ENCODE peak calls at places on chromosomes 6 and 20, in ten cellular contexts. D is H1; T is left ventricle myocardium inferior; Q is tibial artery; J is AG09309; V is AG10803; A is skeletal muscle cell; R is heart left ventricle; U is CD8-positive, alpha-beta memory T cell; B is fibroblast of mammary gland. S is an unnamed sample.

GRCh38 chr6:163248051-163248450 is 166.5 kb upstream of the QKI start:
- DNase-seq in D (no peak), T (no peak), Q (no peak), J (no peak), V (no peak), A (no peak), R (no peak), U (no peak), B (no peak), S (no peak)

GRCh38 chr6:63597142-63598000 is 25.1 kb downstream of the LOC128125822 start:
- DNase-seq in D (no peak), T (no peak), Q (no peak), J (no peak), V (no peak), A (no peak), R (no peak), U (no peak), B (no peak), S (no peak)

GRCh38 chr6:55678330-55679224 is 99.6 kb upstream of the HMGCLL1 start:
- DNase-seq in D (no peak), T (no peak), Q (no peak), J (no peak), V (no peak), A (no peak), R (no peak), U (no peak), B (no peak), S (no peak)

GRCh38 chr6:26476893-26477292 is 19.1 kb downstream of the BTN2A1 start:
- DNase-seq in D (no peak), T (no peak), Q (no peak), J (no peak), V (no peak), A (no peak), R (no peak), U (no peak), B (no peak), S (no peak)

GRCh38 chr6:56992053-56992452 is 37.1 kb downstream of the BEND6 start:
- DNase-seq in D (no peak), T (no peak), Q (no peak), J (no peak), V (no peak), A (no peak), R (no peak), U (no peak), B (no peak), S (no peak)

GRCh38 chr6:1736346-1737105 is 126.8 kb downstream of the FOXC1 start:
- DNase-seq in D (no peak), T (no peak), Q (no peak), J (no peak), V (no peak), A (no peak), R (no peak), U (no peak), B (no peak), S (no peak)

GRCh38 chr6:2209226-2209809 is 36.1 kb downstream of the GMDS start:
- DNase-seq in D (peak), T (no peak), Q (no peak), J (no peak), V (no peak), A (no peak), R (no peak), U (peak), B (peak), S (peak)

GRCh38 chr6:43009124-43009523 is 4.6 kb downstream of the MEA1 start:
- DNase-seq in D (no peak), T (peak), Q (no peak), J (no peak), V (peak), A (no peak), R (peak), U (no peak), B (peak), S (no peak)

GRCh38 chr6:102356170-102356569 is 962.7 kb downstream of the GRIK2 start:
- DNase-seq in D (no peak), T (no peak), Q (peak), J (no peak), V (no peak), A (no peak), R (no peak), U (no peak), B (no peak), S (no peak)

GRCh38 chr6:25062070-25062811 is 126.5 kb upstream of the RIPOR2 start:
- DNase-seq in D (no peak), T (no peak), Q (no peak), J (no peak), V (peak), A (no peak), R (no peak), U (no peak), B (peak), S (no peak)

GRCh38 chr6:1088441-1089001 is 223.4 kb upstream of the FOXQ1 start:
- DNase-seq in D (no peak), T (no peak), Q (no peak), J (no peak), V (no peak), A (no peak), R (no peak), U (no peak), B (no peak), S (no peak)

GRCh38 chr6:26457407-26457795 is 354 bp upstream of the BTN2A1 start:
- DNase-seq in D (no peak), T (peak), Q (peak), J (no peak), V (no peak), A (no peak), R (peak), U (no peak), B (no peak), S (no peak)

GRCh38 chr20:47740225-47741184 is 44.8 kb downstream of the SULF2 start:
- DNase-seq in D (no peak), T (peak), Q (no peak), J (no peak), V (no peak), A (no peak), R (peak), U (no peak), B (no peak), S (no peak)

GRCh38 chr20:35698298-35699126 is 640 bp downstream of the NFS1 start:
- DNase-seq in D (no peak), T (no peak), Q (no peak), J (no peak), V (no peak), A (no peak), R (no peak), U (peak), B (no peak), S (no peak)

GRCh38 chr6:170238741-170239565 is 51.9 kb downstream of the DLL1 start:
- DNase-seq in D (no peak), T (no peak), Q (no peak), J (no peak), V (no peak), A (no peak), R (no peak), U (peak), B (no peak), S (no peak)

GRCh38 chr6:56719310-56719709 is 76.6 kb upstream of the DST start:
- DNase-seq in D (no peak), T (no peak), Q (no peak), J (no peak), V (no peak), A (no peak), R (no peak), U (no peak), B (peak), S (no peak)

GRCh38 chr20:58965270-58966064 is 15.6 kb upstream of the NELFCD start:
- DNase-seq in D (no peak), T (no peak), Q (no peak), J (no peak), V (no peak), A (no peak), R (no peak), U (no peak), B (no peak), S (no peak)

GRCh38 chr6:7629321-7629720 is 39.3 kb downstream of the SNRNP48 start:
- DNase-seq in D (no peak), T (no peak), Q (no peak), J (no peak), V (peak), A (no peak), R (no peak), U (no peak), B (peak), S (no peak)

GRCh38 chr6:16999486-17000436 is 102.1 kb upstream of the STMND1 start:
- DNase-seq in D (no peak), T (no peak), Q (no peak), J (peak), V (peak), A (peak), R (no peak), U (no peak), B (peak), S (no peak)

GRCh38 chr6:156948807-156949206 is 171.6 kb downstream of the ARID1B start:
- DNase-seq in D (no peak), T (no peak), Q (no peak), J (peak), V (peak), A (no peak), R (no peak), U (no peak), B (peak), S (no peak)

GRCh38 chr20:59743767-59744485 is 139.6 kb downstream of the PHACTR3 start:
- DNase-seq in D (no peak), T (no peak), Q (no peak), J (no peak), V (peak), A (no peak), R (no peak), U (no peak), B (no peak), S (no peak)

GRCh38 chr20:13468166-13468565 is 170.6 kb downstream of the TASP1 start:
- DNase-seq in D (no peak), T (no peak), Q (no peak), J (no peak), V (no peak), A (no peak), R (no peak), U (no peak), B (no peak), S (no peak)

GRCh38 chr6:46849361-46849690 is 56.1 kb downstream of the MEP1A start:
- DNase-seq in D (no peak), T (no peak), Q (no peak), J (no peak), V (no peak), A (no peak), R (no peak), U (no peak), B (no peak), S (no peak)

GRCh38 chr6:46845126-46845525 is 51.9 kb downstream of the MEP1A start:
- DNase-seq in D (no peak), T (no peak), Q (no peak), J (no peak), V (no peak), A (no peak), R (no peak), U (no peak), B (no peak), S (no peak)

GRCh38 chr6:46850781-46851180 is 57.6 kb downstream of the MEP1A start:
- DNase-seq in D (no peak), T (no peak), Q (no peak), J (no peak), V (peak), A (no peak), R (no peak), U (no peak), B (peak), S (no peak)

DNA sequence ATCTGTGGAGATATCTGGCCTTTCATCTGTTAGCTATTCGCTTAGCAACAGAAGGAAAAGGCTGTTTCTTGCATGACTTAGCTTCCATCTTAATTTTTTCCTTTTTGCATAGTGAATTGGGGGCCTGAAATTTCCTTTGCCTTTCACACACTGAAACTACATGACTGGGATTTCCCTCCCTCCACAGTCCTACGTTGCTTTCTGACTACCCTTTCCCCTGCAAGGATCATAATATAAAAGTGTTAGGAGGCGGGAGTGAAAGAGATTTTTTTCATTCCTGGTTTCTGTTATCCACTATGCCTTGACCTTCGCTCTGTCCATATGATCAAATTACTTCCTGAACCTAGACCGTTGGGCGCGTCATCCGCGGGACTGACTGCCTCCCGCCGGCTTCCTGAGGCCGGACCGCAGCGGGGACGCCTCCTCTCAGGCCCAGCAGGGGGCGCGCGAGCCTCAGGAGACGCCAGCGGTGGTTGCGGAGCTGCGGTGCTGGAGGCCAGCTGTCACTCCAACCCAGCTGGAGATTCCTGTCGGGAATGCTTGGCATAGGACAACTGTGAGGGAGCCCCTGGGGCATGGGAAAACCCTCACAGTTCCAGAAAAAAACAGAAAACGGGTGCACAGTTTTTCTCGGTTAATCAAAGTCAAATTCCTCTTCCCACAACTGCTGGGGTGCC is 55.6 kb downstream of the MEP1A start:
- DNase-seq in D (peak), T (peak), Q (peak), J (peak), V (peak), A (peak), R (peak), U (peak), B (peak), S (peak)
- H3K4me3 ChIP-seq in D (no peak), T (peak), Q (no peak), J (no peak), V (no peak), A (no peak), R (no peak), U (no peak), B (no peak), S (no peak)

GRCh38 chr6:160871320-160871719 is 120.2 kb upstream of the MAP3K4 start:
- DNase-seq in D (no peak), T (no peak), Q (no peak), J (no peak), V (no peak), A (no peak), R (no peak), U (no peak), B (no peak), S (no peak)
- H3K4me3 ChIP-seq in D (no peak), T (no peak), Q (no peak), J (no peak), V (no peak), A (no peak), R (no peak), U (no peak), B (no peak), S (no peak)

GRCh38 chr6:161027385-161027784 is 35.8 kb downstream of the MAP3K4 start:
- DNase-seq in D (no peak), T (no peak), Q (no peak), J (no peak), V (no peak), A (no peak), R (no peak), U (no peak), B (no peak), S (no peak)

GRCh38 chr6:161033667-161034066 is 42.1 kb downstream of the MAP3K4 start:
- DNase-seq in D (no peak), T (no peak), Q (no peak), J (no peak), V (no peak), A (no peak), R (no peak), U (no peak), B (peak), S (no peak)

GRCh38 chr6:161024364-161024920 is 32.9 kb downstream of the MAP3K4 start:
- DNase-seq in D (no peak), T (no peak), Q (no peak), J (no peak), V (no peak), A (no peak), R (no peak), U (no peak), B (no peak), S (no peak)

GRCh38 chr6:161031721-161032495 is 40.3 kb downstream of the MAP3K4 start:
- DNase-seq in D (no peak), T (no peak), Q (no peak), J (no peak), V (peak), A (no peak), R (no peak), U (no peak), B (peak), S (no peak)

DNA sequence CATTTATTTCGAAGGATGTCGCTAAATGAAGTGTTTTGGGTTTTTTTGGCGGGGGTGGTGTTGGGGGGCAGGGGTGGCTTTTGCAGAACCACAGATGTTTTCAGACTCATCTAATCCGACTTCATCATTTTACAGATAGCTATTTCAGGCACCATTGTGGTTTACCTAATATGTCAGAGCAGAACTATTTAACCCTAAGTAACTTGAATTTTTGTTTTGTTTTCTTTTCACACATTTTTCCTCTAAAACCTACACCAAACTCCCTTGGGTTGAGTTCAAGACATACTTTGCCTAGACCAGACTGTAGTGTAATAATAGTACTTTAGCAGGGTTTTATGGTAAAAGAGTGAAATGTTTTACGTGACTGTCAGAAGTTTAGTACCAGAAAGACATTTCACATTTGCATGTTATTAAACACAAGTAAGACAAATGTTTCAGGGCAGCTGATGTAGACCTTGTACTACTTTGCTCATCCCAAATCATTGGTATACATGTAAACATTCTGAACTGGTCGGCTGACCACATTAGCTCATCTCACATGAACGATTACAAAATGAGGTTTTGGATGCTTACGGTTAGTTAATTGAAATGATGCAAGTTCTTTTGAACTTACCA is 37.7 kb downstream of the MAP3K4 start:
- DNase-seq in D (no peak), T (no peak), Q (no peak), J (peak), V (peak), A (peak), R (no peak), U (no peak), B (peak), S (no peak)
- H3K4me3 ChIP-seq in D (no peak), T (no peak), Q (no peak), J (no peak), V (no peak), A (no peak), R (no peak), U (no peak), B (no peak), S (no peak)

GRCh38 chr6:139355172-139355571 is 19.3 kb downstream of the CITED2 start:
- DNase-seq in D (no peak), T (no peak), Q (no peak), J (no peak), V (no peak), A (no peak), R (no peak), U (no peak), B (no peak), S (no peak)

GRCh38 chr6:139349464-139350020 is 24.9 kb downstream of the CITED2 start:
- DNase-seq in D (no peak), T (no peak), Q (no peak), J (no peak), V (peak), A (no peak), R (no peak), U (no peak), B (peak), S (no peak)

GRCh38 chr6:139356924-139357323 is 17.5 kb downstream of the CITED2 start:
- DNase-seq in D (no peak), T (no peak), Q (no peak), J (no peak), V (no peak), A (no peak), R (no peak), U (no peak), B (no peak), S (no peak)

GRCh38 chr6:139355777-139356445 is 18.5 kb downstream of the CITED2 start:
- DNase-seq in D (no peak), T (no peak), Q (no peak), J (no peak), V (no peak), A (no peak), R (no peak), U (no peak), B (no peak), S (no peak)

GRCh38 chr6:139354177-139354576 is 20.3 kb downstream of the CITED2 start:
- DNase-seq in D (no peak), T (no peak), Q (no peak), J (no peak), V (no peak), A (no peak), R (no peak), U (no peak), B (no peak), S (no peak)
- H3K4me3 ChIP-seq in D (no peak), T (no peak), Q (no peak), J (no peak), V (no peak), A (no peak), R (no peak), U (no peak), B (no peak), S (no peak)

GRCh38 chr20:62825288-62825993 is 8.6 kb downstream of the COL9A3 start:
- DNase-seq in D (no peak), T (no peak), Q (no peak), J (no peak), V (no peak), A (no peak), R (no peak), U (no peak), B (no peak), S (no peak)
- H3K4me3 ChIP-seq in D (no peak), T (no peak), Q (no peak), J (no peak), V (no peak), A (no peak), R (peak), U (no peak), B (no peak), S (no peak)

GRCh38 chr6:151393410-151393809 is 2.1 kb upstream of the ZBTB2 start:
- DNase-seq in D (no peak), T (no peak), Q (no peak), J (no peak), V (no peak), A (no peak), R (no peak), U (no peak), B (no peak), S (no peak)
- H3K4me3 ChIP-seq in D (no peak), T (peak), Q (no peak), J (no peak), V (no peak), A (no peak), R (no peak), U (peak), B (no peak), S (no peak)

GRCh38 chr20:50799176-50799889 is 4.5 kb downstream of the BCAS4 start:
- DNase-seq in D (no peak), T (no peak), Q (no peak), J (no peak), V (no peak), A (no peak), R (no peak), U (no peak), B (no peak), S (no peak)

GRCh38 chr20:50802289-50802688 is 7.4 kb downstream of the BCAS4 start:
- DNase-seq in D (no peak), T (no peak), Q (no peak), J (no peak), V (no peak), A (no peak), R (no peak), U (no peak), B (no peak), S (no peak)

GRCh38 chr20:50801747-50802125 is 6.9 kb downstream of the BCAS4 start:
- DNase-seq in D (no peak), T (no peak), Q (no peak), J (no peak), V (no peak), A (no peak), R (no peak), U (no peak), B (no peak), S (no peak)

GRCh38 chr20:50798650-50799049 is 3.8 kb downstream of the BCAS4 start:
- DNase-seq in D (no peak), T (no peak), Q (no peak), J (no peak), V (no peak), A (no peak), R (no peak), U (no peak), B (no peak), S (no peak)

DNA sequence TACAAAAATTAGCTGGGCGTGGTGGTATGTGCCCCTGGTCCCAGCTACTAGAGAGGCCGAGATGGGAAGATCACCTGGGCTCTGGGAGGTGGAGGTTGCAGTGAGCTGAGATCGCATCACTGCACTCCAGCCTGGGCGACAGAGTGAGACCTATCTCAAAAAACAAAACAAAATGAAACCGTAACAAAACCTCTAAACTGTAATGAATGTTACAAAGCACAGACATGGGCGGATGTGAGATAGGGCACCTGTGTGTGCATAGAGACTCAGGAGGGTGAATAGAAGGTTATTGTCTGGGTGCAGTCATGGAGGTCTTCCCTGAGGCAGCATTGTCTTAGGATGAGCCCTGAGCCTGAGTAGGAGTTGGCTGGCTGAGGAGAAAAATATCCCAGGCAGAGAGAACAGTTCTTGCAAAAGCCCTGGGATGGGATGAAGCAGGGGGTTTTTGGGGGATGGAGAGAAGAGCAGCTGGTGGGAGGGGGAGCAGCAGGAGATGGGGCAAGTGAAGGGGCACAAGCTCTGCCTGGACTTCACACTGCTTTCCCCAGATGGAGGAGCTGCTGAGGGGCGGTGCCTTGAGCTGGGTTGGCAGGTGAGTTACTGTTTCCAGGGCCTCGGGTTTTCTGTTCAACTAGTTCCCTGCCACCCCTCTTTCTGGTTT is 5.2 kb downstream of the BCAS4 start:
- DNase-seq in D (no peak), T (no peak), Q (no peak), J (no peak), V (no peak), A (no peak), R (no peak), U (no peak), B (no peak), S (no peak)
- H3K4me3 ChIP-seq in D (no peak), T (no peak), Q (no peak), J (no peak), V (no peak), A (no peak), R (no peak), U (no peak), B (no peak), S (no peak)

S was measured in NT2/D1.